ENCODE peak calls at places on chromosomes 4 and X, in eight cellular contexts. H, J, E, Z, L, I, Y and W are unnamed samples.

GRCh38 chrX:42050345-42050744 is 127.0 kb upstream of the CASK start:
- DNase-seq in H (no peak), J (no peak), E (no peak), Z (no peak), L (no peak), I (no peak), Y (no peak), W (no peak)

GRCh38 chr4:47513493-47513892 is 28.4 kb downstream of the ATP10D start:
- DNase-seq in H (no peak), J (no peak), E (no peak), Z (no peak), L (no peak), I (no peak), Y (no peak), W (no peak)

GRCh38 chr4:47714269-47714668 is 123.6 kb downstream of the CORIN start:
- DNase-seq in H (no peak), J (no peak), E (no peak), Z (no peak), L (no peak), I (no peak), Y (no peak), W (no peak)

GRCh38 chr4:112735474-112735951 is 98.6 kb downstream of the LARP7 start:
- DNase-seq in H (no peak), J (no peak), E (no peak), Z (peak), L (no peak), I (peak), Y (no peak), W (no peak)

GRCh38 chr4:141142423-141142822 is 9.2 kb upstream of the RNF150 start:
- DNase-seq in H (no peak), J (no peak), E (no peak), Z (no peak), L (peak), I (no peak), Y (no peak), W (no peak)

GRCh38 chr4:150402968-150403367 is 179.0 kb upstream of the MAB21L2 start:
- DNase-seq in H (no peak), J (no peak), E (peak), Z (no peak), L (peak), I (no peak), Y (peak), W (no peak)

GRCh38 chr4:163618845-163619244 is 124.4 kb downstream of the TMA16 start:
- DNase-seq in H (no peak), J (no peak), E (no peak), Z (no peak), L (no peak), I (no peak), Y (no peak), W (no peak)

GRCh38 chrX:47273011-47273730 is 40.4 kb downstream of the USP11 start:
- DNase-seq in H (no peak), J (no peak), E (no peak), Z (no peak), L (no peak), I (no peak), Y (no peak), W (no peak)

GRCh38 chr4:80386281-80386886 is 50.9 kb downstream of the CFAP299 start:
- DNase-seq in H (no peak), J (no peak), E (no peak), Z (no peak), L (no peak), I (no peak), Y (no peak), W (no peak)

GRCh38 chrX:119729408-119730201 is 28.8 kb upstream of the SOWAHD start:
- DNase-seq in H (peak), J (peak), E (peak), Z (peak), L (peak), I (peak), Y (peak), W (peak)

GRCh38 chrX:41723305-41723704 is 676 bp upstream of the GPR82 start:
- DNase-seq in H (no peak), J (peak), E (no peak), Z (no peak), L (no peak), I (peak), Y (no peak), W (no peak)

GRCh38 chr4:153522800-153523089 is 56.6 kb downstream of the TMEM131L start:
- DNase-seq in H (no peak), J (no peak), E (no peak), Z (no peak), L (no peak), I (no peak), Y (no peak), W (no peak)

GRCh38 chrX:40897768-40898167 is 162.4 kb upstream of the MED14 start:
- DNase-seq in H (no peak), J (no peak), E (no peak), Z (no peak), L (no peak), I (no peak), Y (no peak), W (no peak)

GRCh38 chr4:176273741-176274140 is 4.7 kb upstream of the ASB5 start:
- DNase-seq in H (no peak), J (no peak), E (no peak), Z (no peak), L (no peak), I (peak), Y (no peak), W (no peak)

GRCh38 chr4:176274441-176274840 is 5.4 kb upstream of the ASB5 start:
- DNase-seq in H (no peak), J (peak), E (no peak), Z (peak), L (no peak), I (peak), Y (no peak), W (no peak)

GRCh38 chr4:176276710-176277109 is 7.7 kb upstream of the ASB5 start:
- DNase-seq in H (no peak), J (no peak), E (no peak), Z (no peak), L (no peak), I (no peak), Y (no peak), W (no peak)

GRCh38 chr4:176272799-176273198 is 3.8 kb upstream of the ASB5 start:
- DNase-seq in H (no peak), J (no peak), E (no peak), Z (no peak), L (no peak), I (no peak), Y (no peak), W (no peak)

DNA sequence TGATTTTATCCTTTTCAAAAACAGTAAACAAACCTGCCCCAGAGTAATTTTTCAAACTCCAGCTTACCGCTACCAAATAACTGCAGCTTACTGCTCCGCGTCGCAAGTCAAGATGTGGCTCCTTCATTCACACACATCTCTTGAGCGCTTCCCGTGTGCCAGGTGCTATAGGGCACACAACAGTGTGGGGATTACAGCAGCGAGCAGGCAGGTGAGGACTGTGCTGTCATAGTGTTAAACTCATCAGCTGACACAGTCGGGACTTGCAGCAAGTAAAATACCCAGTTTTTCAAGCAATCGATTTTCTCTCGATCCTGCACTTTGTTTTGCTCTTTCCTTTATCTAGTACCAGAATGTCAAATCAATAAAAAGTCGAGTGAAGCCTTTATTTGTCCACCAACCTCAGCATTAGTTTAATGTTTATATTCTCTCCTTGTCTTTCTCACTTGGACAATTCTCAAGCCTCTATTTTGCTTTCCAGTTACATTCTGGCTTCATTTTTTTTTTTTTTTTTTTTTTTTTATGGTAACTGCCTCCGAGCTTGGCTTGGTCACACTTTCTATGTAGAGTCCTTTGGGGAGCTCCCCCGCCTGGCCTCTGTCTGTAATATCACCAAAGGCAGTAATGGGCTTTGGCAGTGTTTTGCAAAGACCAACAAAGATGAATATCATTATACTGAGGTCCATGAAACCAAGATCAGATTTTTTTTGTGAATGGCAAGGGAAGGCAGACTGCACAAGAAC is 8.3 kb upstream of the ASB5 start:
- DNase-seq in H (peak), J (peak), E (peak), Z (peak), L (peak), I (peak), Y (peak), W (peak)
- TF ChIP-seq CTCF in H (peak), J (peak), E (peak), Z (peak), L (peak), I (peak), Y (peak), W (peak)

GRCh38 chr4:77308843-77309242 is 151.8 kb downstream of the CCNG2 start:
- DNase-seq in H (no peak), J (peak), E (peak), Z (peak), L (peak), I (peak), Y (no peak), W (no peak)
- TF ChIP-seq CTCF in H (no peak), J (peak), E (peak), Z (peak), L (peak), I (peak), Y (no peak), W (no peak)

GRCh38 chrX:111360839-111361238 is 51.2 kb downstream of the DCX start:
- DNase-seq in H (no peak), J (no peak), E (peak), Z (no peak), L (no peak), I (no peak), Y (no peak), W (no peak)
- TF ChIP-seq CTCF in H (no peak), J (no peak), E (peak), Z (no peak), L (no peak), I (no peak), Y (no peak), W (no peak)

GRCh38 chr4:171644430-171645057 is 168.7 kb upstream of the GALNTL6 start:
- DNase-seq in H (no peak), J (no peak), E (peak), Z (no peak), L (peak), I (no peak), Y (no peak), W (no peak)

GRCh38 chr4:171646984-171647383 is 166.2 kb upstream of the GALNTL6 start:
- DNase-seq in H (no peak), J (no peak), E (no peak), Z (no peak), L (no peak), I (no peak), Y (no peak), W (no peak)

GRCh38 chr4:171651071-171651470 is 162.1 kb upstream of the GALNTL6 start:
- DNase-seq in H (no peak), J (no peak), E (no peak), Z (no peak), L (no peak), I (no peak), Y (no peak), W (no peak)

GRCh38 chr4:171648926-171649325 is 164.3 kb upstream of the GALNTL6 start:
- DNase-seq in H (no peak), J (no peak), E (peak), Z (no peak), L (no peak), I (no peak), Y (no peak), W (no peak)

GRCh38 chr4:171650543-171650942 is 162.7 kb upstream of the GALNTL6 start:
- DNase-seq in H (no peak), J (no peak), E (peak), Z (no peak), L (no peak), I (no peak), Y (no peak), W (peak)
- TF ChIP-seq CTCF in H (no peak), J (no peak), E (peak), Z (no peak), L (peak), I (no peak), Y (no peak), W (peak)